ENCODE peak calls at places on chromosomes 2 and 18, in six cellular contexts. U, W, B, A, Y and H are unnamed samples. For H3K4me1, the result is how much of the 10 kb centered on the place peaks cover.

GRCh38 chr18:33034212-33034611 is 261.4 kb upstream of the KLHL14 start:
- DNase-seq in U (no peak), W (no peak), B (no peak), A (no peak), Y (no peak), H (no peak)

GRCh38 chr2:160375802-160376469 is 117.7 kb downstream of the RBMS1 start:
- DNase-seq in U (no peak), W (no peak), B (no peak), A (no peak), Y (no peak), H (no peak)

GRCh38 chr2:27723372-27724144 is 48.0 kb upstream of the MRPL33 start:
- DNase-seq in U (no peak), W (peak), B (peak), A (peak), Y (peak), H (no peak)

GRCh38 chr2:230661072-230661957 is 51.3 kb upstream of the CAB39 start:
- DNase-seq in U (peak), W (no peak), B (no peak), A (no peak), Y (no peak), H (no peak)

GRCh38 chr2:20578895-20579825 is 71.7 kb downstream of the HS1BP3 start:
- DNase-seq in U (no peak), W (peak), B (peak), A (peak), Y (peak), H (peak)

GRCh38 chr2:170822885-170823799 is 6.5 kb downstream of the GAD1 start:
- DNase-seq in U (no peak), W (no peak), B (peak), A (no peak), Y (no peak), H (peak)

GRCh38 chr18:45142868-45143267 is 462.2 kb downstream of the SETBP1 start:
- DNase-seq in U (no peak), W (no peak), B (no peak), A (no peak), Y (no peak), H (no peak)

GRCh38 chr2:31075393-31075792 is 62.8 kb downstream of the GALNT14 start:
- DNase-seq in U (no peak), W (no peak), B (no peak), A (no peak), Y (no peak), H (no peak)

GRCh38 chr2:241720560-241720959 is 13.9 kb upstream of the D2HGDH start:
- DNase-seq in U (no peak), W (no peak), B (no peak), A (no peak), Y (no peak), H (no peak)

GRCh38 chr2:223594259-223594658 is 7.9 kb downstream of the SCG2 start:
- DNase-seq in U (no peak), W (no peak), B (no peak), A (no peak), Y (no peak), H (no peak)

GRCh38 chr2:137912358-137912757 is 51.9 kb upstream of the HNMT start:
- DNase-seq in U (no peak), W (no peak), B (no peak), A (no peak), Y (no peak), H (no peak)

GRCh38 chr2:38030590-38031326 is 45.2 kb downstream of the CYP1B1 start:
- DNase-seq in U (no peak), W (no peak), B (no peak), A (no peak), Y (no peak), H (no peak)

GRCh38 chr2:42132066-42132965 is 36.8 kb upstream of the EML4 start:
- DNase-seq in U (no peak), W (no peak), B (peak), A (no peak), Y (no peak), H (no peak)

GRCh38 chr2:68487773-68488355 is 20.5 kb downstream of the APLF start:
- DNase-seq in U (no peak), W (no peak), B (no peak), A (no peak), Y (no peak), H (no peak)

GRCh38 chr18:4808891-4809290 is 353.8 kb upstream of the DLGAP1 start:
- DNase-seq in U (no peak), W (no peak), B (peak), A (no peak), Y (no peak), H (no peak)

GRCh38 chr18:37565138-37565984 is at the start of gene CELF4:
- DNase-seq in U (no peak), W (no peak), B (no peak), A (peak), Y (no peak), H (peak)

GRCh38 chr2:233892793-233893192 is 24.4 kb upstream of the TRPM8 start:
- DNase-seq in U (no peak), W (no peak), B (no peak), A (no peak), Y (no peak), H (no peak)

GRCh38 chr2:72678036-72678435 is 147.8 kb downstream of the EXOC6B start:
- DNase-seq in U (no peak), W (no peak), B (no peak), A (no peak), Y (no peak), H (no peak)

GRCh38 chr18:78860117-78860516 is 119.5 kb upstream of the SALL3 start:
- DNase-seq in U (no peak), W (no peak), B (no peak), A (no peak), Y (no peak), H (no peak)

GRCh38 chr2:203808041-203808750 is 59.4 kb upstream of the CTLA4 start:
- DNase-seq in U (no peak), W (peak), B (no peak), A (no peak), Y (no peak), H (no peak)

GRCh38 chr2:175010848-175011254 is 5.7 kb upstream of the CHN1 start:
- DNase-seq in U (no peak), W (no peak), B (no peak), A (no peak), Y (no peak), H (no peak)

GRCh38 chr2:38866773-38867443 is 8.8 kb downstream of the DHX57 start:
- DNase-seq in U (no peak), W (no peak), B (no peak), A (no peak), Y (no peak), H (no peak)

GRCh38 chr2:219542931-219543595 is 546 bp downstream of the CHPF start:
- DNase-seq in U (peak), W (no peak), B (no peak), A (peak), Y (peak), H (no peak)

GRCh38 chr2:122622896-122623295 is 867.4 kb downstream of the TSN start:
- DNase-seq in U (no peak), W (no peak), B (no peak), A (no peak), Y (no peak), H (no peak)

GRCh38 chr18:43869451-43870008 is 592.2 kb upstream of the SYT4 start:
- DNase-seq in U (no peak), W (no peak), B (no peak), A (no peak), Y (no peak), H (no peak)

GRCh38 chr2:98911376-98912154 is 24.5 kb downstream of the CRACDL start:
- DNase-seq in U (peak), W (no peak), B (peak), A (peak), Y (no peak), H (peak)

GRCh38 chr18:45012286-45012685 is 331.6 kb downstream of the SETBP1 start:
- DNase-seq in U (no peak), W (no peak), B (no peak), A (no peak), Y (no peak), H (no peak)

GRCh38 chr2:16167471-16168426 is 227.4 kb downstream of the MYCN start:
- DNase-seq in U (no peak), W (no peak), B (peak), A (no peak), Y (no peak), H (no peak)

GRCh38 chr2:95329891-95330822 is 33.0 kb downstream of the KCNIP3 start:
- DNase-seq in U (no peak), W (no peak), B (no peak), A (no peak), Y (no peak), H (no peak)

GRCh38 chr2:13581471-13581870 is 864.7 kb downstream of the TRIB2 start:
- DNase-seq in U (no peak), W (no peak), B (peak), A (no peak), Y (no peak), H (no peak)

GRCh38 chr2:101699939-101700442 is 2.5 kb downstream of the MAP4K4 start:
- DNase-seq in U (no peak), W (no peak), B (no peak), A (no peak), Y (no peak), H (no peak)

GRCh38 chr2:11856095-11856494 is 109.7 kb downstream of the LPIN1 start:
- DNase-seq in U (no peak), W (no peak), B (no peak), A (no peak), Y (no peak), H (no peak)
- H3K4me1 ChIP-seq in U (under half), W (under half), B (under half), A (under half), Y (under half), H (under half)

DNA sequence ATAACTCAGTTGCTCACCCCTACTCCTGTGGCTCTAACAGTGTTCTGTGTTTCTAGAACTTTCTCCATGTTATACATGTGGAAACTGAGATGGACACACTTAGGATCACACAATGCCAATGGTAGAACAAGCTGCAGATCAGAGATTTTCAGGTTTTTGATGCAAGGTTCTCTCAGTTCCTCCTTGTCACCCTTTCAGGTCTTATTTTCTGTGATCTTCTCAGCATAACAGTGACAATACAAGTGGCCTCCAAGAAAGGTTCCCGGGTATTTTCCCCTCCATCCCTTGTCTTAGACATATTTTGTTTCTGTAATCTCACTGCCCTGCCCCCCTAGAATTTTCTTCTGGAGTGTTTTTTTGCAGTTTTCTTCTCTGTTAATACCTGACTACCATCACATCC is 6.2 kb upstream of the MGAT5 start:
- DNase-seq in U (no peak), W (no peak), B (no peak), A (no peak), Y (no peak), H (no peak)
- H3K4me1 ChIP-seq in U (half or more), W (under half), B (under half), A (under half), Y (under half), H (half or more)

GRCh38 chr2:52697690-52698089 is 1069.9 kb upstream of the CHAC2 start:
- DNase-seq in U (no peak), W (no peak), B (no peak), A (no peak), Y (no peak), H (no peak)

GRCh38 chr2:52695731-52696130 is 1071.9 kb upstream of the CHAC2 start:
- DNase-seq in U (no peak), W (no peak), B (no peak), A (no peak), Y (no peak), H (no peak)
- H3K4me1 ChIP-seq in U (under half), W (under half), B (under half), A (under half), Y (under half), H (under half)

GRCh38 chr2:8219096-8219495 is 462.8 kb upstream of the ID2 start:
- DNase-seq in U (no peak), W (no peak), B (no peak), A (no peak), Y (no peak), H (no peak)
- H3K4me1 ChIP-seq in U (under half), W (under half), B (under half), A (under half), Y (under half), H (under half)

GRCh38 chr2:130825231-130825971 is 11.3 kb upstream of the ARHGEF4 start:
- DNase-seq in U (no peak), W (no peak), B (peak), A (peak), Y (no peak), H (peak)
- H3K4me1 ChIP-seq in U (under half), W (under half), B (under half), A (under half), Y (under half), H (under half)

DNA sequence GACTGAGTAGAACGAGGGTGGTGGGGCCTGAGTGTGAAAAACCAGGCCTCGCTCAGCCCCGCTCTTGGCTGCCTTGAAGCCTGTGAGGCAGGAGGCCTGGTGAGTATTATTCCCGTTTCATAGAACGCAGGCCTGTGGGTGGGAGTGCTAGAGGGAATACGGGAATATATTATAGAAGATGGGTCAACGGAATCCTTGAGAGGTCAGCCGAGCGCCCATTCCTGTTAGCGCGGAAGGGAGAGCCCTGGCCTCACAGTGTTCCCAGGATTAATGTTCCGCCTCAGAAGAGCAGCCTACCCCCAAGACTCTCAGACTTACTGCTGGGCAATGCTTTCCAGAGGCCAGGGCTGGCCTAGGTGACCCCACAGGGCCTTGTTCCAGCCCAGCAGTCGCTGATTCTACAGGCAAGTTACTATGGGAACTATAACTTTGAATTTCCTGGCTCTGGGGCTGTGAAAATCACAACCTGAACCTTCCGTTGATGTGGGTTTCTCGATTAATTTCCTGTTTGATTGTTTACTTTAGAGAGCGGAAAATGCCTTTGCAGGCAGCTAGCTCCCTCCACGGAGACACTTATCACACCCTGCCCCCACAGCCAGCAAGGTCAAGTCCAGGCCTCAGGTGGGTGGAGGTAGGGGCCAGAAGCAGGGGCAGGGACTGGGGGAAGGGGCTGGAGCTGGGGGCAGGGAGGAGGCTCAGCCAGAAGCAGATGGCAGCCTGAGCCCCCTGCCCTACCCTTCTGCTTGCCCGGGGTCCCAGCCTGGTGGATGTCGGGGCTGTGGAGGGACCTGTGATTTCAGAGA is 108.3 kb downstream of the SMAD7 start:
- DNase-seq in U (peak), W (peak), B (peak), A (peak), Y (peak), H (peak)
- H3K4me1 ChIP-seq in U (half or more), W (under half), B (under half), A (half or more), Y (under half), H (half or more)